ENCODE peak calls at places on chromosomes 12 and 14, in ten cellular contexts. B is nucleus accumbens; X is IMR-90; J is mesothelial cell of epicardium; D is coronary artery; M is activated T-cell treated with anti-CD3 and anti-CD28 coated beads for 1 hour; H is CD8-positive, alpha-beta memory T cell; F is T-cell; Q is ureter; C is memory B cell. A is an unnamed sample.

GRCh38 chr12:120984351-120984898 is 6.1 kb downstream of the HNF1A start:
- DNase-seq in B (no peak), X (no peak), J (no peak), D (no peak), M (no peak), H (no peak), F (no peak), Q (no peak), C (no peak), A (no peak)

GRCh38 chr12:121568971-121569808 is 11.6 kb downstream of the KDM2B start:
- DNase-seq in B (no peak), X (peak), J (no peak), D (no peak), M (no peak), H (no peak), F (no peak), Q (no peak), C (no peak), A (peak)

GRCh38 chr12:87812711-87813110 is 216.5 kb downstream of the C12orf50 start:
- DNase-seq in B (no peak), X (no peak), J (no peak), D (no peak), M (no peak), H (no peak), F (no peak), Q (no peak), C (no peak), A (no peak)

GRCh38 chr12:132308311-132309161 is 20.9 kb downstream of the GALNT9 start:
- DNase-seq in B (no peak), X (no peak), J (no peak), D (no peak), M (no peak), H (no peak), F (no peak), Q (no peak), C (no peak), A (no peak)

GRCh38 chr14:105871590-105871989 is 345.2 kb downstream of the TMEM121 start:
- DNase-seq in B (no peak), X (no peak), J (no peak), D (no peak), M (no peak), H (no peak), F (no peak), Q (no peak), C (no peak), A (no peak)

GRCh38 chr14:78519863-78520262 is 349.7 kb downstream of the NRXN3 start:
- DNase-seq in B (no peak), X (peak), J (peak), D (no peak), M (no peak), H (no peak), F (no peak), Q (no peak), C (no peak), A (no peak)

GRCh38 chr14:89787525-89787924 is 167.0 kb downstream of the EFCAB11 start:
- DNase-seq in B (no peak), X (peak), J (no peak), D (no peak), M (no peak), H (no peak), F (no peak), Q (no peak), C (no peak), A (no peak)

GRCh38 chr14:19743256-19743655 is at the start of gene OR4Q3:
- DNase-seq in B (no peak), X (no peak), J (no peak), D (no peak), M (no peak), H (no peak), F (no peak), Q (no peak), C (no peak), A (no peak)

GRCh38 chr14:20836668-20837338 is 34.2 kb upstream of the RNASE1 start:
- DNase-seq in B (no peak), X (peak), J (no peak), D (no peak), M (no peak), H (no peak), F (no peak), Q (no peak), C (no peak), A (peak)

GRCh38 chr14:67853207-67853606 is 33.6 kb downstream of the RAD51B start:
- DNase-seq in B (no peak), X (no peak), J (no peak), D (no peak), M (no peak), H (no peak), F (no peak), Q (no peak), C (no peak), A (no peak)

GRCh38 chr12:48028541-48029400 is 24.5 kb upstream of the COL2A1 start:
- DNase-seq in B (no peak), X (no peak), J (no peak), D (no peak), M (no peak), H (no peak), F (no peak), Q (no peak), C (no peak), A (no peak)

GRCh38 chr12:64392221-64392620 is 1.7 kb upstream of the C12orf56 start:
- DNase-seq in B (no peak), X (peak), J (no peak), D (no peak), M (no peak), H (no peak), F (no peak), Q (no peak), C (no peak), A (peak)

GRCh38 chr12:130526813-130527212 is 189.1 kb downstream of the PIWIL1 start:
- DNase-seq in B (no peak), X (no peak), J (no peak), D (no peak), M (no peak), H (no peak), F (no peak), Q (no peak), C (no peak), A (peak)

GRCh38 chr12:28802706-28803438 is 346.2 kb upstream of the FAR2 start:
- DNase-seq in B (no peak), X (no peak), J (no peak), D (no peak), M (no peak), H (no peak), F (no peak), Q (no peak), C (no peak), A (no peak)